ENCODE peak calls at places on chromosomes 5 and 9, in ten cellular contexts. O, L, S, E, D, U, W, F, R and Z are unnamed samples.

GRCh38 chr5:111942214-111942613 is 185.2 kb upstream of the NREP start:
- DNase-seq in F (no peak), U (no peak), L (no peak), S (no peak), W (no peak), R (no peak), E (no peak), O (no peak), D (no peak), Z (no peak)

GRCh38 chr5:169626779-169627178 is 10.3 kb upstream of the DOCK2 start:
- DNase-seq in O (no peak), L (no peak), U (no peak), R (no peak), W (no peak), S (peak; percentile 92), D (no peak), E (no peak), F (peak; percentile 96), Z (no peak)

GRCh38 chr5:14413331-14413750 is 168.3 kb upstream of the OTULINL start:
- DNase-seq in R (no peak), W (no peak), D (no peak), L (no peak), E (no peak), U (no peak), O (no peak), S (no peak), F (peak; percentile 89), Z (peak; percentile 57)

GRCh38 chr9:16143310-16143709 is 590.5 kb downstream of the CCDC171 start:
- DNase-seq in O (no peak), R (no peak), E (no peak), D (no peak), U (no peak), F (no peak), S (no peak), W (no peak), L (no peak), Z (no peak)

GRCh38 chr5:67035098-67035740 is 161.4 kb downstream of the CD180 start:
- DNase-seq in R (no peak), U (no peak), E (no peak), D (no peak), W (no peak), O (no peak), S (no peak), F (no peak), L (no peak), Z (no peak)

GRCh38 chr5:53892236-53892635 is 331.8 kb downstream of the NDUFS4 start:
- DNase-seq in R (no peak), O (no peak), F (no peak), W (no peak), L (no peak), D (no peak), E (no peak), U (no peak), S (peak; percentile 14), Z (no peak)

GRCh38 chr9:70420267-70421019 is 6.0 kb upstream of the KLF9 start:
- DNase-seq in D (peak; percentile 77), L (peak; percentile 92), R (peak; percentile 97), W (peak; percentile 19), O (peak; percentile 98), S (peak; percentile 91), E (no peak), F (peak; percentile 96), U (peak; percentile 80), Z (no peak)

GRCh38 chr5:4191024-4191423 is 595.4 kb downstream of the IRX1 start:
- DNase-seq in S (no peak), U (no peak), L (no peak), O (no peak), W (no peak), D (no peak), E (no peak), F (no peak), R (no peak), Z (no peak)

GRCh38 chr9:22446589-22446949 is at the start of gene DMRTA1:
- DNase-seq in F (peak; percentile 85), D (peak; percentile 90), S (peak; percentile 35), L (peak; percentile 83), W (no peak), E (no peak), U (peak; percentile 1), R (peak; percentile 80), O (peak; percentile 77), Z (no peak)

GRCh38 chr9:77807295-77807694 is 159.2 kb upstream of the GNA14 start:
- DNase-seq in D (no peak), S (peak; percentile 93), O (no peak), R (no peak), L (no peak), U (peak; percentile 30), E (no peak), F (peak; percentile 73), W (no peak), Z (no peak)

GRCh38 chr5:177502886-177503285 is 5.5 kb upstream of the PDLIM7 start:
- DNase-seq in R (no peak), L (no peak), F (no peak), O (no peak), U (no peak), E (no peak), S (no peak), D (no peak), W (no peak), Z (no peak)

GRCh38 chr9:36136894-36137391 is 410 bp downstream of the GLIPR2 start:
- DNase-seq in U (no peak), D (peak; percentile 47), R (no peak), L (no peak), O (no peak), W (no peak), S (no peak), E (no peak), F (no peak), Z (no peak)

GRCh38 chr5:107666051-107666655 is 4.6 kb downstream of the EFNA5 start:
- DNase-seq in R (no peak), U (no peak), D (no peak), L (no peak), S (no peak), O (no peak), E (no peak), W (no peak), F (no peak), Z (no peak)

GRCh38 chr9:33750839-33751339 is 44.5 kb upstream of the PRSS3 start:
- DNase-seq in E (no peak), R (no peak), S (no peak), U (no peak), F (no peak), W (no peak), O (no peak), D (peak; percentile 22), L (no peak), Z (no peak)

GRCh38 chr5:73759771-73760170 is 133.8 kb downstream of the ARHGEF28 start:
- DNase-seq in L (no peak), S (no peak), W (no peak), R (no peak), F (peak; percentile 59), E (no peak), U (no peak), D (no peak), O (no peak), Z (peak; percentile 73)

GRCh38 chr5:494667-495255 is 29.5 kb downstream of the SLC9A3 start:
- DNase-seq in R (no peak), E (no peak), W (no peak), O (no peak), D (no peak), F (no peak), U (no peak), S (no peak), L (no peak), Z (no peak)

GRCh38 chr9:136868644-136869043 is 2.5 kb upstream of the EDF1 start:
- DNase-seq in U (no peak), L (no peak), S (no peak), E (no peak), O (no peak), R (no peak), F (no peak), W (no peak), D (no peak), Z (no peak)

GRCh38 chr5:119274767-119275130 is 81.1 kb upstream of the TNFAIP8 start:
- DNase-seq in W (peak; percentile 58), U (no peak), S (peak; percentile 57), R (no peak), O (no peak), E (no peak), F (peak; percentile 86), D (no peak), L (no peak), Z (no peak)

GRCh38 chr5:421901-422300 is 21.1 kb upstream of the EXOC3 start:
- DNase-seq in F (no peak), W (no peak), D (no peak), R (no peak), E (no peak), L (peak; percentile 38), S (no peak), U (no peak), O (no peak), Z (no peak)

GRCh38 chr9:8206720-8207119 is 407.1 kb upstream of the DMAC1 start:
- DNase-seq in R (no peak), S (no peak), D (no peak), E (no peak), O (no peak), F (peak; percentile 8), L (no peak), W (no peak), U (peak; percentile 8), Z (peak; percentile 5)

GRCh38 chr9:129250786-129251185 is 72.7 kb upstream of the IER5L start:
- DNase-seq in R (no peak), E (no peak), D (no peak), W (no peak), S (no peak), F (no peak), O (no peak), L (no peak), U (no peak), Z (no peak)

GRCh38 chr9:122835313-122835731 is 6.9 kb upstream of the PDCL start:
- DNase-seq in L (no peak), S (no peak), W (peak; percentile 47), F (no peak), E (no peak), D (peak; percentile 50), U (no peak), R (no peak), O (no peak), Z (peak; percentile 56)
- H3K4me3 ChIP-seq in L (no peak overlapping the region), S (no peak overlapping the region), W (peak overlapping the region; percentile 38), F (no peak overlapping the region), E (no peak overlapping the region), D (no peak overlapping the region), U (no peak overlapping the region), R (no peak overlapping the region), O (no peak overlapping the region), Z (peak overlapping the region; percentile 43)

GRCh38 chr9:98794802-98795201 is 1.6 kb downstream of the ANKS6 start:
- DNase-seq in L (no peak), U (no peak), W (no peak), O (no peak), R (no peak), E (no peak), D (no peak), S (no peak), F (no peak), Z (no peak)
- H3K4me3 ChIP-seq in L (peak overlapping the region; percentile 77), U (no peak overlapping the region), W (no peak overlapping the region), O (no peak overlapping the region), R (no peak overlapping the region), E (no peak overlapping the region), D (peak overlapping the region; percentile 71), S (no peak overlapping the region), F (no peak overlapping the region), Z (no peak overlapping the region)

GRCh38 chr5:124655943-124656459 is 90.4 kb downstream of the ZNF608 start:
- DNase-seq in L (no peak), O (no peak), U (no peak), F (peak; percentile 92), E (no peak), D (no peak), S (peak; percentile 90), W (peak; percentile 75), R (no peak), Z (peak; percentile 18)
- H3K4me3 ChIP-seq in L (peak overlapping the region; percentile 9), O (no peak overlapping the region), U (no peak overlapping the region), F (no peak overlapping the region), E (no peak overlapping the region), D (no peak overlapping the region), S (no peak overlapping the region), W (peak overlapping the region; percentile 59), R (peak overlapping the region; percentile 12), Z (no peak overlapping the region)

GRCh38 chr5:180804129-180804601 is 1.6 kb upstream of the MGAT1 start:
- DNase-seq in W (no peak), D (no peak), O (no peak), U (no peak), F (no peak), E (no peak), L (no peak), R (no peak), S (no peak), Z (no peak)
- H3K4me3 ChIP-seq in W (peak overlapping the region; percentile 84), D (peak overlapping the region; percentile 84), O (peak overlapping the region; percentile 98), U (peak overlapping the region; percentile 18), F (no peak overlapping the region), E (peak overlapping the region; percentile 97), L (peak overlapping the region; percentile 99), R (peak overlapping the region; percentile 94), S (no peak overlapping the region), Z (peak overlapping the region; percentile 74)